ENCODE peak calls at places on chromosome 7, in eight cellular contexts. V is PC-3, C is prostate gland, D is AG10803, U is K562, O is OCI-LY7, Z is adrenal gland, A is neural progenitor cell. P is an unnamed sample.

GRCh38 chr7:97499204-97499603 is 232.7 kb upstream of the TAC1 start:
- DNase-seq in V (peak), C (no peak), D (peak), U (peak), O (peak), Z (peak), A (peak), P (no peak)

GRCh38 chr7:30927040-30927439 is 15.4 kb downstream of the AQP1 start:
- DNase-seq in V (no peak), C (peak), D (no peak), U (no peak), O (no peak), Z (peak), A (no peak), P (no peak)

GRCh38 chr7:66638309-66639099 is 9.8 kb downstream of the KCTD7 start:
- DNase-seq in V (no peak), C (no peak), D (no peak), U (peak), O (no peak), Z (no peak), A (no peak), P (no peak)

GRCh38 chr7:128939861-128940410 is 2.2 kb downstream of the IRF5 start:
- DNase-seq in V (no peak), C (no peak), D (no peak), U (peak), O (peak), Z (no peak), A (no peak), P (no peak)

GRCh38 chr7:2052657-2053048 is 180.1 kb downstream of the MAD1L1 start:
- DNase-seq in V (no peak), C (no peak), D (no peak), U (no peak), O (no peak), Z (no peak), A (no peak), P (no peak)

GRCh38 chr7:45978010-45978681 is 57.1 kb upstream of the IGFBP3 start:
- DNase-seq in V (peak), C (peak), D (peak), U (no peak), O (no peak), Z (peak), A (peak), P (no peak)

GRCh38 chr7:43537765-43538403 is 45.0 kb upstream of the STK17A start:
- DNase-seq in V (no peak), C (no peak), D (peak), U (no peak), O (no peak), Z (no peak), A (no peak), P (no peak)

GRCh38 chr7:13702261-13702660 is 287.2 kb downstream of the ETV1 start:
- DNase-seq in V (no peak), C (no peak), D (peak), U (no peak), O (no peak), Z (no peak), A (no peak), P (no peak)

GRCh38 chr7:32158751-32159360 is 88.6 kb upstream of the PDE1C start:
- DNase-seq in V (peak), C (no peak), D (no peak), U (no peak), O (no peak), Z (no peak), A (no peak), P (no peak)

GRCh38 chr7:16130127-16131110 is 290.9 kb downstream of the CRPPA start:
- DNase-seq in V (peak), C (no peak), D (peak), U (no peak), O (no peak), Z (no peak), A (no peak), P (no peak)

GRCh38 chr7:149330914-149331567 is 69.0 kb downstream of the ZNF783 start:
- DNase-seq in V (peak), C (no peak), D (no peak), U (no peak), O (no peak), Z (no peak), A (no peak), P (no peak)

GRCh38 chr7:105759670-105760548 is 116.5 kb downstream of the ATXN7L1 start:
- DNase-seq in V (peak), C (peak), D (peak), U (peak), O (peak), Z (peak), A (peak), P (no peak)

GRCh38 chr7:44072364-44073231 is 7.2 kb upstream of the PGAM2 start:
- DNase-seq in V (peak), C (peak), D (peak), U (peak), O (peak), Z (peak), A (peak), P (peak)

GRCh38 chr7:96931891-96932290 is 73.5 kb upstream of the DLX6 start:
- DNase-seq in V (no peak), C (no peak), D (no peak), U (no peak), O (no peak), Z (no peak), A (no peak), P (no peak)

GRCh38 chr7:96211954-96212353 is 109.9 kb downstream of the SLC25A13 start:
- DNase-seq in V (no peak), C (no peak), D (no peak), U (no peak), O (no peak), Z (no peak), A (no peak), P (no peak)

GRCh38 chr7:28533731-28534531 is 121.6 kb downstream of the CREB5 start:
- DNase-seq in V (peak), C (peak), D (peak), U (no peak), O (no peak), Z (no peak), A (no peak), P (no peak)

GRCh38 chr7:132205515-132205914 is 370.8 kb downstream of the PLXNA4 start:
- DNase-seq in V (no peak), C (no peak), D (no peak), U (no peak), O (no peak), Z (no peak), A (no peak), P (no peak)

GRCh38 chr7:70776627-70777101 is 355.3 kb upstream of the GALNT17 start:
- DNase-seq in V (no peak), C (no peak), D (peak), U (no peak), O (no peak), Z (no peak), A (no peak), P (no peak)

GRCh38 chr7:20798081-20798693 is 11.5 kb upstream of the SP8 start:
- DNase-seq in V (peak), C (peak), D (peak), U (peak), O (no peak), Z (no peak), A (peak), P (no peak)

GRCh38 chr7:29840701-29841100 is 34.4 kb downstream of the WIPF3 start:
- DNase-seq in V (no peak), C (no peak), D (no peak), U (no peak), O (no peak), Z (no peak), A (no peak), P (no peak)

GRCh38 chr7:93203496-93203895 is 22.8 kb downstream of the HEPACAM2 start:
- DNase-seq in V (peak), C (peak), D (no peak), U (no peak), O (no peak), Z (no peak), A (no peak), P (no peak)

GRCh38 chr7:151896486-151896885 is 19.6 kb upstream of the PRKAG2 start:
- DNase-seq in V (no peak), C (no peak), D (no peak), U (no peak), O (no peak), Z (no peak), A (no peak), P (no peak)

GRCh38 chr7:6290345-6290744 is 17.9 kb upstream of the CYTH3 start:
- DNase-seq in V (peak), C (no peak), D (peak), U (no peak), O (no peak), Z (no peak), A (no peak), P (no peak)

GRCh38 chr7:27804139-27804538 is 64.2 kb downstream of the TAX1BP1 start:
- DNase-seq in V (no peak), C (no peak), D (peak), U (no peak), O (no peak), Z (no peak), A (no peak), P (no peak)

GRCh38 chr7:128052404-128052803 is 21.2 kb upstream of the LRRC4 start:
- DNase-seq in V (no peak), C (no peak), D (no peak), U (no peak), O (no peak), Z (no peak), A (no peak), P (no peak)

GRCh38 chr7:44824894-44825526 is 22.9 kb downstream of the H2AZ2 start:
- DNase-seq in V (no peak), C (no peak), D (peak), U (no peak), O (no peak), Z (no peak), A (no peak), P (no peak)

GRCh38 chr7:38318803-38319416 is 45.5 kb upstream of the TARP start:
- DNase-seq in V (peak), C (peak), D (peak), U (no peak), O (peak), Z (peak), A (peak), P (no peak)

GRCh38 chr7:128215739-128216138 is 25.3 kb upstream of the LEP start:
- DNase-seq in V (peak), C (no peak), D (peak), U (no peak), O (no peak), Z (no peak), A (no peak), P (no peak)

GRCh38 chr7:157871681-157872080 is 534.9 kb downstream of the DNAJB6 start:
- DNase-seq in V (no peak), C (no peak), D (no peak), U (no peak), O (no peak), Z (no peak), A (no peak), P (no peak)

GRCh38 chr7:103117465-103117864 is 31.4 kb downstream of the NAPEPLD start:
- DNase-seq in V (no peak), C (no peak), D (no peak), U (no peak), O (no peak), Z (no peak), A (no peak), P (no peak)

GRCh38 chr7:13099197-13099795 is 411.9 kb downstream of the ARL4A start:
- DNase-seq in V (peak), C (no peak), D (no peak), U (no peak), O (no peak), Z (no peak), A (no peak), P (no peak)

GRCh38 chr7:3937564-3937963 is 636.5 kb downstream of the SDK1 start:
- DNase-seq in V (no peak), C (no peak), D (no peak), U (no peak), O (no peak), Z (no peak), A (no peak), P (no peak)

GRCh38 chr7:12237007-12237406 is 25.9 kb downstream of the TMEM106B start:
- DNase-seq in V (no peak), C (no peak), D (no peak), U (no peak), O (no peak), Z (no peak), A (no peak), P (no peak)

GRCh38 chr7:55255501-55256445 is 109.4 kb upstream of the LANCL2 start:
- DNase-seq in V (peak), C (peak), D (peak), U (peak), O (peak), Z (peak), A (peak), P (peak)
- TF ChIP-seq CTCF in V (peak), C (peak), D (peak), U (peak), O (peak), Z (peak), A (peak), P (peak)

GRCh38 chr7:100825760-100826545 is 1.4 kb downstream of the EPHB4 start:
- DNase-seq in V (peak), C (no peak), D (peak), U (peak), O (no peak), Z (no peak), A (peak), P (no peak)

GRCh38 chr7:100825215-100825671 is 2.1 kb downstream of the EPHB4 start:
- DNase-seq in V (peak), C (peak), D (peak), U (no peak), O (no peak), Z (peak), A (peak), P (no peak)

GRCh38 chr7:100826546-100827329 is 585 bp downstream of the EPHB4 start:
- DNase-seq in V (no peak), C (peak), D (no peak), U (no peak), O (no peak), Z (no peak), A (peak), P (no peak)

GRCh38 chr7:100829150-100829716 is 1.9 kb upstream of the EPHB4 start:
- DNase-seq in V (no peak), C (no peak), D (no peak), U (peak), O (no peak), Z (peak), A (no peak), P (no peak)

GRCh38 chr7:100827330-100828226 is at the start of gene EPHB4:
- DNase-seq in V (peak), C (peak), D (peak), U (peak), O (no peak), Z (peak), A (peak), P (no peak)
- TF ChIP-seq CTCF in V (peak), C (no peak), D (peak), U (peak), O (peak), Z (peak), A (peak), P (no peak)

GRCh38 chr7:109873296-109873695 is 1217.6 kb upstream of the LRRN3 start:
- DNase-seq in V (no peak), C (peak), D (no peak), U (no peak), O (no peak), Z (no peak), A (no peak), P (no peak)

GRCh38 chr7:109864263-109864662 is 1226.7 kb upstream of the LRRN3 start:
- DNase-seq in V (no peak), C (no peak), D (no peak), U (no peak), O (no peak), Z (no peak), A (peak), P (no peak)

GRCh38 chr7:109868215-109868614 is 1222.7 kb upstream of the LRRN3 start:
- DNase-seq in V (no peak), C (no peak), D (no peak), U (no peak), O (no peak), Z (no peak), A (no peak), P (no peak)
- TF ChIP-seq CTCF in V (no peak), C (no peak), D (no peak), U (no peak), O (no peak), Z (no peak), A (no peak), P (no peak)

GRCh38 chr7:51577390-51577789 is 260.8 kb upstream of the COBL start:
- DNase-seq in V (no peak), C (no peak), D (no peak), U (no peak), O (no peak), Z (no peak), A (no peak), P (no peak)
- TF ChIP-seq CTCF in V (no peak), C (no peak), D (no peak), U (no peak), O (no peak), Z (no peak), A (no peak), P (no peak)